ENCODE peak calls at places on chromosome 10, in six cellular contexts. P, M, X, U, A and G are unnamed samples.

GRCh38 chr10:59657724-59658123 is 51.9 kb downstream of the SLC16A9 start:
- DNase-seq in P (no peak), M (no peak), X (no peak), U (no peak), A (no peak), G (no peak)

GRCh38 chr10:13458107-13458761 is 70.6 kb downstream of the BEND7 start:
- DNase-seq in P (no peak), M (no peak), X (no peak), U (no peak), A (peak), G (no peak)

GRCh38 chr10:107067843-107068242 is 96.7 kb downstream of the SORCS1 start:
- DNase-seq in P (no peak), M (no peak), X (no peak), U (no peak), A (no peak), G (no peak)

GRCh38 chr10:47278152-47278473 is 21.9 kb upstream of the GDF10 start:
- DNase-seq in P (no peak), M (no peak), X (no peak), U (no peak), A (no peak), G (no peak)

GRCh38 chr10:7606977-7607404 is 59.8 kb downstream of the ITIH5 start:
- DNase-seq in P (no peak), M (no peak), X (no peak), U (no peak), A (peak), G (no peak)

GRCh38 chr10:116418394-116418793 is 9.3 kb upstream of the PNLIPRP3 start:
- DNase-seq in P (no peak), M (no peak), X (no peak), U (no peak), A (no peak), G (no peak)

GRCh38 chr10:93816123-93816747 is 58.5 kb downstream of the LGI1 start:
- DNase-seq in P (peak), M (peak), X (peak), U (peak), A (peak), G (peak)

GRCh38 chr10:45001382-45002148 is 842 bp downstream of the ZNF22 start:
- DNase-seq in P (peak), M (no peak), X (peak), U (peak), A (peak), G (peak)

GRCh38 chr10:99442394-99442793 is 12.0 kb upstream of the GOT1 start:
- DNase-seq in P (no peak), M (no peak), X (no peak), U (no peak), A (no peak), G (no peak)

GRCh38 chr10:124724279-124725027 is 19.7 kb downstream of the FAM53B start:
- DNase-seq in P (no peak), M (no peak), X (no peak), U (no peak), A (no peak), G (no peak)

GRCh38 chr10:106387063-106387462 is 777.4 kb downstream of the SORCS1 start:
- DNase-seq in P (no peak), M (peak), X (no peak), U (no peak), A (peak), G (no peak)

GRCh38 chr10:70584366-70584765 is 18.2 kb downstream of the PRF1 start:
- DNase-seq in P (no peak), M (no peak), X (no peak), U (no peak), A (no peak), G (no peak)

GRCh38 chr10:5988336-5988920 is 11.1 kb upstream of the IL15RA start:
- DNase-seq in P (no peak), M (no peak), X (no peak), U (no peak), A (no peak), G (no peak)